ENCODE peak calls at places on chromosomes 11 and 22, in four cellular contexts. W is right atrium auricular region, H is pancreas, C is neural crest cell. U is an unnamed sample.

GRCh38 chr11:126188332-126189108 is 22.9 kb downstream of the RPUSD4 start:
- DNase-seq in H (no peak), C (no peak), W (no peak), U (no peak)

GRCh38 chr11:57072640-57073039 is 83.9 kb downstream of the OR5AK2 start:
- DNase-seq in H (no peak), C (no peak), W (no peak), U (no peak)

GRCh38 chr22:46137218-46137766 is 13.0 kb upstream of the PPARA start:
- DNase-seq in W (no peak), C (no peak), H (peak; percentile 20), U (no peak)

GRCh38 chr11:46524201-46524600 is 69.6 kb downstream of the AMBRA1 start:
- DNase-seq in C (no peak), H (no peak), W (no peak), U (no peak)

GRCh38 chr22:48737461-48738203 is 1090.0 kb downstream of the BRD1 start:
- DNase-seq in W (no peak), H (no peak), C (no peak), U (no peak)

GRCh38 chr11:11584446-11584810 is 37.4 kb downstream of the GALNT18 start:
- DNase-seq in W (peak; percentile 32), H (no peak), C (no peak), U (no peak)

GRCh38 chr22:43988116-43988817 is 33.0 kb downstream of the SAMM50 start:
- DNase-seq in W (no peak), H (no peak), C (no peak), U (no peak)

GRCh38 chr22:24099661-24100060 is 81.6 kb upstream of the SUSD2 start:
- DNase-seq in W (no peak), H (no peak), C (no peak), U (no peak)

GRCh38 chr11:111334495-111335123 is 36.3 kb downstream of the POU2AF3 start:
- DNase-seq in W (no peak), C (no peak), H (peak; percentile 59), U (no peak)

GRCh38 chr11:125956371-125956770 is 10.5 kb downstream of the VSIG10L2 start:
- DNase-seq in C (no peak), H (no peak), W (peak; percentile 85), U (no peak)

GRCh38 chr22:37472418-37473006 is 13.7 kb downstream of the MFNG start:
- DNase-seq in W (no peak), H (peak; percentile 57), C (peak; percentile 35), U (peak; percentile 59)

GRCh38 chr22:17444204-17444504 is 74.9 kb downstream of the CECR2 start:
- DNase-seq in W (no peak), H (no peak), C (no peak), U (no peak)

GRCh38 chr11:20310596-20311394 is 52.7 kb upstream of the HTATIP2 start:
- DNase-seq in C (no peak), H (no peak), W (no peak), U (no peak)

GRCh38 chr22:25113316-25113721 is 86.3 kb upstream of the CRYBB3 start:
- DNase-seq in H (no peak), W (no peak), C (no peak), U (no peak)

GRCh38 chr11:36890841-36891240 is 292.8 kb upstream of the RAG2 start:
- DNase-seq in H (no peak), W (no peak), C (no peak), U (no peak)

GRCh38 chr11:96426356-96427103 is 36.7 kb downstream of the JRKL start:
- DNase-seq in W (no peak), H (no peak), C (no peak), U (no peak)

GRCh38 chr11:8533332-8533731 is 60.7 kb downstream of the STK33 start:
- DNase-seq in H (no peak), W (no peak), C (no peak), U (no peak)

GRCh38 chr22:39543095-39543494 is 10.5 kb upstream of the RPS19BP1 start:
- DNase-seq in C (peak; percentile 49), H (no peak), W (no peak), U (peak; percentile 63)

GRCh38 chr11:47259178-47259977 is 1.6 kb downstream of the NR1H3 start:
- DNase-seq in C (peak; percentile 35), H (no peak), W (no peak), U (peak; percentile 64)

GRCh38 chr11:28132541-28132940 is 24.4 kb downstream of the METTL15 start:
- DNase-seq in H (no peak), W (no peak), C (no peak), U (no peak)

GRCh38 chr22:29480512-29481264 is 670 bp downstream of the NEFH start:
- DNase-seq in H (no peak), C (peak; percentile 20), W (no peak), U (peak; percentile 80)

GRCh38 chr11:33248416-33248957 is 8.7 kb upstream of the HIPK3 start:
- DNase-seq in W (no peak), H (no peak), C (no peak), U (no peak)

GRCh38 chr11:101045415-101045814 is 84.2 kb downstream of the PGR start:
- DNase-seq in W (no peak), H (no peak), C (no peak), U (no peak)

GRCh38 chr11:61959026-61959608 is 8.3 kb downstream of the FTH1 start:
- DNase-seq in C (no peak), W (peak; percentile 21), H (no peak), U (no peak)

GRCh38 chr22:45583504-45583903 is 80.8 kb downstream of the FBLN1 start:
- DNase-seq in H (no peak), W (no peak), C (no peak), U (no peak)

GRCh38 chr11:23897453-23898289 is 599.2 kb upstream of the LUZP2 start:
- DNase-seq in H (no peak), C (no peak), W (no peak), U (no peak)

GRCh38 chr11:96222102-96222501 is 120.9 kb downstream of the MAML2 start:
- DNase-seq in C (no peak), H (no peak), W (no peak), U (no peak)

GRCh38 chr11:8242480-8243280 is 21.0 kb downstream of the LMO1 start:
- DNase-seq in W (no peak), H (no peak), C (no peak), U (peak; percentile 72)

GRCh38 chr22:48720662-48721393 is 1106.8 kb downstream of the BRD1 start:
- DNase-seq in H (no peak), W (no peak), C (no peak), U (no peak)

GRCh38 chr11:11980841-11981308 is 27.6 kb downstream of the DKK3 start:
- DNase-seq in H (no peak), C (no peak), W (peak; percentile 40), U (no peak)

GRCh38 chr11:76791861-76792260 is 8.7 kb downstream of the TSKU start:
- DNase-seq in H (no peak), C (no peak), W (no peak), U (no peak)

GRCh38 chr11:132590554-132590953 is 941.7 kb downstream of the OPCML start:
- DNase-seq in H (no peak), W (no peak), C (no peak), U (no peak)

DNA sequence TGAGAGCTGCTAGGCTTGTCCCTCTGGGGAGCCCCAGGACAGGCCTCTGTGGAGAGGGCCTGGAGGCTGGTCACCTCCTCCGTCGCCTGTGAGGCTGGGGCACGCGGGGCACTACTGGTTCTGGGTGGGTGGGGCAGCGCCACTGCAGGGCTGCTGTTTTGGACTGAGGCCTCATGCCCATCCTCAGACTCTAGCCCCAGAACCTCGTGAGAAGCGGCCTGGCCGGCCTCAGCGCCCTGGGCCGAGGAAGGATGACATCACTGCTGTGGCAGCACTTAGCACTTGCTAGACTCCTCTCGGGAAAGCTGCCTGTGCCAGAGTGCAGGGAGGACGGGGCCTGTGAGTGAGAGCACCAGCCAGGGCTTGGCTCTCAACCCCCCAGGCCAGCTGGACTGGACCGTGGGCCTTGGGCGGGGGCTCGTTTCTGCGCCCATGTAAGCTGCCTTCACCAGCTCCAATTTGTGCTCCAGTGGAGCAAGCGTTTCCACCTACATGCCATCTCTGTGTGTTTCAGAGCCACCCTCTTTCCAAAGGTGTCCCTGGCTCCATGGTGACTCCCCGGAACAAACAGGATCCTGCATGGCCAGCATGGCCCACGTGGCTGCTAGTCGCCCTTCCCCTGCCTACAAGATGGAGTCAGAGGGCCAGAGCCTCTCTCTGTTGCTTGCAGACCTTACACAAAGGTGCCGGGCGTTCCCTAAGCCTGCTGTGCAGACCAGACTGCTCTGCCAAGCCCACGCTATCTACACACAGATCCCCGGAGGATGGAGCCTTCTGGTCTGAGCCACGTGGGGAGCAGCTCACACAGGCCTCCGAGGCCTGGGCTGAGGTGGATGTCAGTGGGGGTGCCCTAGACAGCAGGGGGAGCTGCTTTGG is 102.9 kb downstream of the CTTN start:
- DNase-seq in H (no peak), W (no peak), C (no peak), U (peak; percentile 62)
- TF ChIP-seq CTCF in H (no peak), W (no peak), C (no peak), U (no peak)

GRCh38 chr11:75380245-75380644 is 19.1 kb upstream of the RPS3 start:
- DNase-seq in W (no peak), C (no peak), H (no peak), U (no peak)

GRCh38 chr11:75374646-75375045 is 23.2 kb upstream of the ARRB1 start:
- DNase-seq in H (no peak), W (no peak), C (no peak), U (no peak)

GRCh38 chr11:75375626-75376025 is 23.7 kb upstream of the RPS3 start:
- DNase-seq in H (no peak), C (no peak), W (no peak), U (no peak)

GRCh38 chr11:75371930-75372876 is 20.7 kb upstream of the ARRB1 start:
- DNase-seq in W (no peak), C (no peak), H (no peak), U (no peak)

GRCh38 chr11:75376175-75376574 is 23.1 kb upstream of the RPS3 start:
- DNase-seq in W (no peak), C (no peak), H (no peak), U (no peak)
- TF ChIP-seq CTCF in W (no peak), C (peak; percentile 25), H (no peak), U (no peak)

GRCh38 chr11:102518296-102519094 is 12.1 kb downstream of the MMP7 start:
- DNase-seq in C (no peak), H (no peak), W (no peak), U (no peak)
- TF ChIP-seq CTCF in C (no peak), H (no peak), W (no peak), U (no peak)

GRCh38 chr11:95121687-95122086 is 32.0 kb downstream of the ENDOD1 start:
- DNase-seq in C (no peak), W (no peak), H (no peak), U (no peak)
- TF ChIP-seq CTCF in C (no peak), W (no peak), H (no peak), U (no peak)

GRCh38 chr11:34652191-34652958 is 31.5 kb downstream of the EHF start:
- DNase-seq in H (no peak), W (no peak), C (no peak), U (no peak)

GRCh38 chr11:34654491-34655334 is 33.8 kb downstream of the EHF start:
- DNase-seq in W (peak; percentile 89), C (no peak), H (peak; percentile 71), U (no peak)

GRCh38 chr11:34653031-34653430 is 32.1 kb downstream of the EHF start:
- DNase-seq in H (no peak), C (no peak), W (no peak), U (no peak)

GRCh38 chr11:34655335-34656008 is 34.6 kb downstream of the EHF start:
- DNase-seq in C (no peak), W (no peak), H (no peak), U (no peak)

GRCh38 chr11:34653851-34654490 is 33.1 kb downstream of the EHF start:
- DNase-seq in C (no peak), W (no peak), H (peak; percentile 70), U (no peak)
- TF ChIP-seq CTCF in C (no peak), W (no peak), H (no peak), U (no peak)